ENCODE peak calls at places on chromosomes 12 and 14, in seven cellular contexts. C, H, G, B, F, E and Q are unnamed samples.

GRCh38 chr14:21476526-21476924 is 234 bp downstream of the RAB2B start:
- DNase-seq in C (no peak), H (peak), G (no peak), B (no peak), F (no peak), E (peak), Q (no peak)

GRCh38 chr14:101623685-101624444 is 62.6 kb downstream of the DIO3 start:
- DNase-seq in C (no peak), H (no peak), G (no peak), B (no peak), F (no peak), E (no peak), Q (no peak)

GRCh38 chr12:57545809-57546437 is 1.1 kb downstream of the DCTN2 start:
- DNase-seq in C (no peak), H (no peak), G (no peak), B (peak), F (peak), E (no peak), Q (peak)

GRCh38 chr12:120861074-120861795 is 42.9 kb downstream of the SPPL3 start:
- DNase-seq in C (no peak), H (no peak), G (no peak), B (no peak), F (peak), E (no peak), Q (no peak)

GRCh38 chr12:132385923-132386751 is 56.7 kb upstream of the GALNT9 start:
- DNase-seq in C (no peak), H (no peak), G (no peak), B (no peak), F (no peak), E (no peak), Q (no peak)

GRCh38 chr14:75861161-75861621 is 120.6 kb downstream of the TGFB3 start:
- DNase-seq in C (no peak), H (peak), G (peak), B (no peak), F (peak), E (peak), Q (peak)

GRCh38 chr12:57416039-57416996 is 14.5 kb downstream of the R3HDM2 start:
- DNase-seq in C (no peak), H (peak), G (no peak), B (no peak), F (peak), E (no peak), Q (no peak)

GRCh38 chr14:99936056-99936455 is 129.2 kb upstream of the EVL start:
- DNase-seq in C (no peak), H (no peak), G (no peak), B (no peak), F (peak), E (no peak), Q (no peak)

GRCh38 chr14:69056389-69056788 is 77.3 kb upstream of the ACTN1 start:
- DNase-seq in C (no peak), H (peak), G (no peak), B (no peak), F (peak), E (no peak), Q (no peak)

GRCh38 chr14:58865520-58866281 is 227.9 kb downstream of the DACT1 start:
- DNase-seq in C (no peak), H (peak), G (no peak), B (no peak), F (peak), E (peak), Q (no peak)

GRCh38 chr12:62899568-62900390 is 35.2 kb downstream of the PPM1H start:
- DNase-seq in C (no peak), H (no peak), G (no peak), B (no peak), F (no peak), E (no peak), Q (no peak)

GRCh38 chr12:43338848-43339526 is 213.0 kb downstream of the ADAMTS20 start:
- DNase-seq in C (peak), H (peak), G (peak), B (no peak), F (peak), E (peak), Q (peak)

GRCh38 chr14:76432967-76433752 is 57.2 kb downstream of the ESRRB start:
- DNase-seq in C (no peak), H (peak), G (no peak), B (no peak), F (no peak), E (no peak), Q (no peak)

GRCh38 chr12:102063066-102063465 is 1.3 kb upstream of the WASHC3 start:
- DNase-seq in C (peak), H (no peak), G (peak), B (no peak), F (no peak), E (no peak), Q (peak)

GRCh38 chr12:106297681-106298080 is 4.9 kb upstream of the TCP11L2 start:
- DNase-seq in C (no peak), H (no peak), G (no peak), B (no peak), F (no peak), E (no peak), Q (no peak)

GRCh38 chr12:122166422-122167327 is 7.3 kb downstream of the IL31 start:
- DNase-seq in C (no peak), H (no peak), G (no peak), B (no peak), F (no peak), E (no peak), Q (no peak)

GRCh38 chr14:34649344-34649743 is 19.4 kb upstream of the SNX6 start:
- DNase-seq in C (no peak), H (peak), G (no peak), B (no peak), F (peak), E (peak), Q (peak)

GRCh38 chr12:133129368-133130037 is 571 bp downstream of the ZNF891 start:
- DNase-seq in C (peak), H (peak), G (no peak), B (no peak), F (peak), E (peak), Q (no peak)

GRCh38 chr12:49974231-49974675 is 1.5 kb downstream of the AQP6 start:
- DNase-seq in C (no peak), H (peak), G (no peak), B (no peak), F (peak), E (peak), Q (no peak)

GRCh38 chr12:65585648-65586420 is 238.4 kb upstream of the HMGA2 start:
- DNase-seq in C (no peak), H (no peak), G (no peak), B (no peak), F (no peak), E (no peak), Q (no peak)

GRCh38 chr14:70641548-70642312 is at the start of gene TTC9:
- DNase-seq in C (no peak), H (no peak), G (no peak), B (no peak), F (no peak), E (peak), Q (no peak)

GRCh38 chr12:76688627-76689026 is 75.3 kb upstream of the ZDHHC17 start:
- DNase-seq in C (no peak), H (no peak), G (no peak), B (no peak), F (no peak), E (no peak), Q (no peak)

GRCh38 chr12:109527489-109528123 is 45.7 kb downstream of the MMAB start:
- DNase-seq in C (no peak), H (no peak), G (no peak), B (no peak), F (no peak), E (no peak), Q (no peak)

GRCh38 chr14:57982802-57983201 is 116.9 kb upstream of the SLC35F4 start:
- DNase-seq in C (no peak), H (peak), G (no peak), B (no peak), F (no peak), E (no peak), Q (no peak)

GRCh38 chr14:90871605-90872233 is 55.5 kb upstream of the TTC7B start:
- DNase-seq in C (no peak), H (peak), G (no peak), B (peak), F (peak), E (peak), Q (peak)

GRCh38 chr14:91302391-91302790 is 57.9 kb upstream of the GPR68 start:
- DNase-seq in C (no peak), H (no peak), G (no peak), B (no peak), F (no peak), E (no peak), Q (no peak)

GRCh38 chr12:121719926-121720414 is 7.4 kb downstream of the TMEM120B start:
- DNase-seq in C (no peak), H (peak), G (no peak), B (no peak), F (peak), E (peak), Q (peak)

GRCh38 chr12:17151917-17152316 is 546.0 kb upstream of the LMO3 start:
- DNase-seq in C (no peak), H (no peak), G (no peak), B (no peak), F (no peak), E (no peak), Q (no peak)

GRCh38 chr14:54711812-54712211 is 144.9 kb downstream of the SAMD4A start:
- DNase-seq in C (no peak), H (no peak), G (no peak), B (no peak), F (no peak), E (no peak), Q (no peak)

GRCh38 chr12:49553512-49554088 is 14.3 kb downstream of the MCRS1 start:
- DNase-seq in C (peak), H (peak), G (peak), B (no peak), F (no peak), E (peak), Q (peak)

GRCh38 chr14:90728951-90729350 is 87.3 kb downstream of the TTC7B start:
- DNase-seq in C (no peak), H (no peak), G (no peak), B (no peak), F (no peak), E (no peak), Q (no peak)

GRCh38 chr12:13273097-13273496 is 76.6 kb downstream of the EMP1 start:
- DNase-seq in C (no peak), H (no peak), G (no peak), B (no peak), F (no peak), E (no peak), Q (no peak)

GRCh38 chr12:4118017-4118510 is 155.5 kb upstream of the CCND2 start:
- DNase-seq in C (no peak), H (peak), G (peak), B (peak), F (peak), E (peak), Q (no peak)

GRCh38 chr12:62738105-62738504 is 196.8 kb downstream of the PPM1H start:
- DNase-seq in C (no peak), H (no peak), G (no peak), B (no peak), F (peak), E (no peak), Q (no peak)

GRCh38 chr14:34331728-34332623 is 130.1 kb downstream of the SPTSSA start:
- DNase-seq in C (peak), H (peak), G (peak), B (peak), F (peak), E (peak), Q (peak)